ENCODE peak calls at places on chromosomes 2 and 18, in seven cellular contexts. Z, F, Q, P, V, A and I are unnamed samples.

GRCh38 chr2:74881626-74882298 is 47.8 kb downstream of the HK2 start:
- DNase-seq in A (no peak), F (no peak), Q (no peak), V (no peak), Z (no peak), P (no peak), I (no peak)

GRCh38 chr2:47592381-47592780 is 189.4 kb downstream of the MSH2 start:
- DNase-seq in A (no peak), F (no peak), Q (no peak), V (no peak), P (no peak), Z (no peak), I (no peak)

GRCh38 chr18:59929621-59930295 is 30.0 kb downstream of the PMAIP1 start:
- DNase-seq in F (no peak), Q (no peak), Z (no peak), A (no peak), V (peak), P (no peak), I (no peak)

GRCh38 chr2:175631247-175631628 is 370.8 kb downstream of the LNPK start:
- DNase-seq in Q (no peak), Z (no peak), V (peak), F (no peak), P (no peak), A (no peak), I (no peak)

GRCh38 chr2:18771212-18771611 is 181.8 kb upstream of the NT5C1B start:
- DNase-seq in V (no peak), Q (no peak), Z (no peak), A (no peak), F (no peak), P (no peak), I (no peak)

GRCh38 chr18:58527116-58528010 is 101.5 kb downstream of the ALPK2 start:
- DNase-seq in A (no peak), P (no peak), Q (no peak), F (peak), V (peak), Z (no peak), I (no peak)

GRCh38 chr18:80196528-80197320 is 50.6 kb downstream of the PARD6G start:
- DNase-seq in V (peak), A (no peak), P (no peak), F (no peak), Z (no peak), Q (no peak), I (no peak)

GRCh38 chr2:150459281-150459680 is 28.2 kb downstream of the RND3 start:
- DNase-seq in Q (no peak), A (no peak), Z (no peak), F (no peak), P (no peak), V (no peak), I (no peak)

GRCh38 chr2:188437537-188437936 is 145.9 kb downstream of the GULP1 start:
- DNase-seq in P (no peak), A (no peak), V (no peak), F (no peak), Z (no peak), Q (no peak), I (no peak)

GRCh38 chr2:232604535-232604934 is 28.9 kb upstream of the EFHD1 start:
- DNase-seq in V (no peak), F (no peak), Z (no peak), P (no peak), A (no peak), Q (no peak), I (no peak)

GRCh38 chr2:178280261-178280852 is 86.0 kb downstream of the OSBPL6 start:
- DNase-seq in A (no peak), Z (no peak), F (peak), V (peak), P (peak), Q (peak), I (no peak)

GRCh38 chr2:161217597-161218185 is 57.5 kb downstream of the TANK start:
- DNase-seq in V (no peak), Q (no peak), A (no peak), P (no peak), Z (no peak), F (no peak), I (no peak)

GRCh38 chr2:115369380-115369779 is 926.9 kb downstream of the DPP10 start:
- DNase-seq in Z (no peak), A (no peak), Q (no peak), V (peak), F (no peak), P (no peak), I (no peak)

GRCh38 chr18:24792164-24792563 is 331.7 kb downstream of the HRH4 start:
- DNase-seq in Z (no peak), Q (no peak), P (no peak), F (no peak), A (no peak), V (no peak), I (no peak)

GRCh38 chr2:162166174-162166573 is 14.1 kb upstream of the GCG start:
- DNase-seq in V (no peak), F (no peak), A (no peak), Z (no peak), Q (no peak), P (no peak), I (no peak)

GRCh38 chr2:61549546-61549945 is 11.4 kb upstream of the XPO1 start:
- DNase-seq in Z (no peak), F (no peak), A (no peak), Q (no peak), P (no peak), V (no peak), I (no peak)

GRCh38 chr2:209960676-209961630 is 41.5 kb upstream of the RPE start:
- DNase-seq in P (peak), F (peak), Q (no peak), A (no peak), Z (no peak), V (peak), I (peak)

GRCh38 chr2:241224068-241224850 is 35.8 kb downstream of the ANO7 start:
- DNase-seq in F (peak), A (no peak), Q (no peak), V (peak), P (no peak), Z (no peak), I (no peak)

GRCh38 chr2:68363731-68364130 is 1.4 kb upstream of the PLEK start:
- DNase-seq in F (no peak), P (no peak), Z (no peak), Q (no peak), V (no peak), A (no peak), I (no peak)

GRCh38 chr2:14867853-14868252 is 235.3 kb downstream of the LRATD1 start:
- DNase-seq in Q (no peak), Z (no peak), P (no peak), F (no peak), V (no peak), A (no peak), I (no peak)

GRCh38 chr2:238143239-238143951 is 4.9 kb downstream of the KLHL30 start:
- DNase-seq in Z (no peak), P (peak), F (no peak), A (no peak), Q (no peak), V (peak), I (no peak)

GRCh38 chr2:53750369-53750768 is 17.2 kb upstream of the CHAC2 start:
- DNase-seq in Z (no peak), V (no peak), F (no peak), A (no peak), Q (no peak), P (no peak), I (no peak)

GRCh38 chr2:240106765-240107164 is 29.3 kb downstream of the COPS9 start:
- DNase-seq in P (no peak), V (no peak), A (no peak), F (no peak), Q (no peak), Z (no peak), I (no peak)

GRCh38 chr2:108349571-108349928 is 28.2 kb upstream of the SULT1C4 start:
- DNase-seq in A (no peak), F (no peak), Q (no peak), P (no peak), Z (no peak), V (no peak), I (no peak)

GRCh38 chr2:74915743-74916142 is 42.7 kb upstream of the POLE4 start:
- DNase-seq in Z (no peak), Q (no peak), A (no peak), P (no peak), V (peak), F (no peak), I (no peak)

GRCh38 chr2:119721462-119721861 is 38.3 kb upstream of the PTPN4 start:
- DNase-seq in A (no peak), P (no peak), Q (no peak), F (no peak), V (no peak), Z (no peak), I (no peak)

GRCh38 chr2:71492112-71492511 is 38.8 kb downstream of the DYSF start:
- DNase-seq in P (no peak), Z (no peak), V (peak), A (no peak), F (no peak), Q (peak), I (no peak)

GRCh38 chr2:185201063-185201462 is 537.5 kb upstream of the FSIP2 start:
- DNase-seq in P (no peak), V (no peak), A (no peak), Z (no peak), F (peak), Q (no peak), I (no peak)

GRCh38 chr2:23659773-23660172 is 267.1 kb downstream of the ATAD2B start:
- DNase-seq in Z (no peak), P (no peak), F (no peak), A (no peak), Q (no peak), V (no peak), I (no peak)

GRCh38 chr2:479031-479430 is 191.1 kb upstream of the ALKAL2 start:
- DNase-seq in Z (no peak), F (no peak), P (no peak), Q (no peak), A (no peak), V (no peak), I (no peak)

GRCh38 chr2:207716061-207716460 is 4.6 kb downstream of the CCNYL1 start:
- DNase-seq in V (no peak), Q (no peak), Z (no peak), F (no peak), A (no peak), P (no peak), I (no peak)

GRCh38 chr2:207706936-207707860 is 4.2 kb upstream of the CCNYL1 start:
- DNase-seq in F (no peak), A (no peak), P (no peak), Q (no peak), Z (no peak), V (no peak), I (no peak)

GRCh38 chr2:207711750-207712487 is 479 bp downstream of the CCNYL1 start:
- DNase-seq in A (no peak), Z (peak), P (peak), Q (peak), V (peak), F (peak), I (no peak)

DNA sequence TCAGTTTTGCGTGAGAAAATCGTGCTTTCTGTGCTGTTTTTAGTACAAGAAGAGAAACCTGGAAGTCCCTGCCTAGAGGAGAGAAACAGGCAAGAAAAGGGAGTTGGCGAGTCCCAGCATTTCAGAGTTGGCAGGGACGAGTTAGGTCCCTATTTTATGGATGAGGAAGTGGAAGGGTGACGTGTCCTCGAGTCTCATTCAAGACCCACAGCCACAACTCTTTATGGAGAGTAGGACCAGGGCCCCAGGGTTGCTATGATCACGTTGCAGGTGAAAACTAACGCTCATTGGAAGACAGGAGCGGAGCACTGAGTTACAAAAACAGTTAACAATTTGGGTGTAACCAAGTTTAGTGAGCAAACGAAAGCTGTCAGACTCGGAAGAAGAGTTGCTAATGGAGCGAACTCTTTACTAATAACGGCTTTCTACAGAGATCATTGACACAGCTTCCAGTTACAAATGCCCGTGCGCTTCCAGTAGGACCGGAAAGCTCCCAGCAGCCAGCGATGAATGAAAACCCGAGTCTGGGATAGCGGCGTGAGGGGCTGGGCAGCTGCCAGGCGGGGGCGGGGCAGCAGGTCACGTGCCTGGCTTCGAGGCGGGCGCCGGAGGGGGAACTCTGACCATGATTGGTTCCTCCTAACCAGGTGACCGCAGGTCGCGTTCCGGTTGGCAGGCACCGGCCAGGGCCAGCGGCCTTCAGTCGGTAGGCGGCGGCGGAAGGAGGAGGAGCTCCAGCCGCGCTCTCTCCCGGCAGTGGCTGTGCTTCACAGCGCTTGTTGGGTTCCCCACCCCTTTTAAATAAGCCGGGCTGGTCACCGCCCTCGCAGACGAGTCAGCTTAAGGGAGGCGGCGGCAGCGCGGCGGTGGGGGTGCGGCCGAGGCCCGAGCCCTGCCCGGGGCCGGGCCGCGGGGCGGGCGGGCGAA is at the start of gene CCNYL1:
- DNase-seq in V (peak), Q (peak), P (peak), A (peak), F (peak), Z (peak), I (peak)
- TF ChIP-seq CTCF in V (peak), Q (peak), P (peak), A (peak), F (no peak), Z (no peak), I (no peak)

GRCh38 chr18:8049147-8049546 is 482.0 kb downstream of the PTPRM start:
- DNase-seq in V (peak), Z (no peak), A (no peak), Q (no peak), P (no peak), F (no peak), I (no peak)

GRCh38 chr18:8051388-8051787 is 484.3 kb downstream of the PTPRM start:
- DNase-seq in V (peak), Z (no peak), F (no peak), Q (no peak), A (no peak), P (no peak), I (no peak)

GRCh38 chr18:8056723-8057122 is 489.6 kb downstream of the PTPRM start:
- DNase-seq in Q (no peak), Z (no peak), F (no peak), P (no peak), V (no peak), A (no peak), I (no peak)

GRCh38 chr18:8050616-8051314 is 483.6 kb downstream of the PTPRM start:
- DNase-seq in F (no peak), P (no peak), V (peak), A (no peak), Z (no peak), Q (no peak), I (no peak)

DNA sequence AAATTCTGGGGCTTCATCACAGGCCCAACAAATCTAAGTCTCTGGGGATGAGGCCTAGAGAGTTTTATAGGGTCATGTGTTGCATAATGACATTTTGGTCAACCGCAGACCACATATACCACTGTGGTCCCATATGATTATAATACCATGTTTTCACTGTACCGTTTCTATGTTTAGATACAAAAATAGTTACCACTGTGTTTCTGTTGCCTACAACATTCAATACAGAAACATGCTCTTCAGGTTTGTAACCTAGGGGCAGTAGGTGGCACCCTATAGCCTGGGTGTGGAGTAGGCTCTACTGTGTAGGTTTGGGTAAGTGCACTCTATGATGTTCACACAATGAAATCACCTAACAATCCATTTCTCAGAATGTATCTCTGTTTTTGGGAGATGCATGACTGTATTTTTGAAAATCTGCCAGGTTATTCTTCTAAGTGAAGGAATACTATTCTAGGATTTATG is 485.2 kb downstream of the PTPRM start:
- DNase-seq in F (no peak), Z (no peak), P (no peak), V (peak), A (no peak), Q (no peak), I (no peak)
- TF ChIP-seq CTCF in F (no peak), Z (no peak), P (no peak), V (no peak), A (no peak), Q (no peak), I (no peak)

DNA sequence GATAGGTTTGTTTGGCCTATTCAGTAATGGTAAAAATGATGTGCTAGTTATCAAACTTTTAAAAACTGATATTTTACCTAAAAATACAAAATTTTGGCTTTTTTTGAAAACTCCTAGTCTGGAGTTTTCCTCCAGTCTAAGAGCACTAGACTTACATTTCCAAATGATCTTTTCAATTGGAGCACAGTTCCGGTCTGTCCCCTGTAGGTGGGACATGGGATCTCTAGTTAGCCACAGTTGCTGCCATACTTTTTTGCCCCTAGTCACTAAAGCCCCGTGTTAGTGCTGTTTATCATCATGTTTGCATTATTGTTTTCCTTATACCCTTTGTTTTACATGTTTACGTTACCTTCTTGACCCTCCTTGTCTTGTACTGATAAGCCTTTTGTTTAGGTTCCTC is 52.4 kb downstream of the RELCH start:
- DNase-seq in A (no peak), V (no peak), P (no peak), Z (no peak), Q (no peak), F (no peak), I (no peak)
- TF ChIP-seq CTCF in A (no peak), V (no peak), P (no peak), Z (no peak), Q (no peak), F (no peak), I (no peak)

GRCh38 chr2:106108791-106109190 is 85.3 kb downstream of the UXS1 start:
- DNase-seq in F (no peak), A (no peak), V (no peak), P (no peak), Z (no peak), Q (no peak), I (no peak)

GRCh38 chr2:106109675-106110074 is 84.4 kb downstream of the UXS1 start:
- DNase-seq in P (no peak), F (no peak), Z (no peak), A (no peak), V (no peak), Q (no peak), I (no peak)

GRCh38 chr2:106106627-106107508 is 87.2 kb downstream of the UXS1 start:
- DNase-seq in F (no peak), Q (no peak), A (no peak), P (no peak), V (no peak), Z (no peak), I (no peak)

GRCh38 chr2:106108351-106108750 is 85.8 kb downstream of the UXS1 start:
- DNase-seq in Z (no peak), Q (no peak), V (peak), F (no peak), P (no peak), A (no peak), I (no peak)

DNA sequence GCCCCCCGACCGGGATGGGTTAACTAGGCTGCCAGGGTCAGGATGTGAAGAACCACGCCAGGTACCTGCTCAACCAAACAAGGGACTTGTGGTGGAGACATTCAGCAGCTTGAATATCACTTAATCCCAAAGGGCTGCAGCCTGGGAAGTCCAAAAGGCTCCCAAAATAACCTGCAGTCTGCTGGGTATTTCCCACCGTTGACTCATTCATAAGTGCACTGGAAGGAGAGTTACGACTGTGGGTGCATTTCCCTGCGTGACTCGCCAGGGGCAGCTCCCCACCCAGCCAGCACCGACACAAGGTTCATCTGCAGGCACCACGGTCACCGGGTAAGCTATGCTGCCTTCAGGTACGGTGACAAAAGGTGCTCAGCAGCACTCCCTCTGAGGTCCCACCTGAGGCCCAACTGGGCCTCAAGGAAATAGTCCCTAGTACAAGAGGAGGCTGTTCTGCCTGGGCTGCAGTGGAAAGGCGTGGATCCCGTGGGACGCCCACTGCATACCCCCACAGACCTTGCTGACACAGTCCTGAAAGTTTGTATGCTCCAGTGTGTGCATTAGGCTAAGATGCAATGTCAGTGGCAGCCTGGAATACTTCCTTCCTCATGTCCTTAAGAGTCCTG is 86.5 kb downstream of the UXS1 start:
- DNase-seq in F (no peak), Z (no peak), P (no peak), A (no peak), V (peak), Q (no peak), I (no peak)
- TF ChIP-seq CTCF in F (no peak), Z (no peak), P (no peak), A (peak), V (peak), Q (no peak), I (no peak)